ENCODE peak calls at places on chromosome 3, in four cellular contexts. X is cardiac muscle cell, O is fibroblast of mammary gland, S is tibial artery. Q is an unnamed sample.

GRCh38 chr3:151282921-151283320 is 4.6 kb upstream of the P2RY14 start:
- DNase-seq in X (peak; percentile 53), S (no peak), O (peak; percentile 74), Q (no peak)

GRCh38 chr3:195040094-195040493 is 230.9 kb downstream of the XXYLT1 start:
- DNase-seq in X (no peak), S (peak; percentile 39), O (no peak), Q (no peak)

GRCh38 chr3:194397757-194398312 is 1.2 kb downstream of the GP5 start:
- DNase-seq in X (peak; percentile 14), O (no peak), S (peak; percentile 61), Q (no peak)

GRCh38 chr3:66398228-66399025 is 102.4 kb downstream of the LRIG1 start:
- DNase-seq in X (no peak), S (no peak), O (peak; percentile 33), Q (no peak)

GRCh38 chr3:105328338-105328730 is 38.4 kb upstream of the ALCAM start:
- DNase-seq in S (no peak), O (peak; percentile 34), X (no peak), Q (no peak)

GRCh38 chr3:33047842-33048834 is 48.8 kb downstream of the GLB1 start:
- DNase-seq in X (no peak), S (no peak), O (no peak), Q (no peak)

GRCh38 chr3:30286811-30287210 is 319.6 kb upstream of the TGFBR2 start:
- DNase-seq in S (no peak), O (peak; percentile 58), X (no peak), Q (no peak)

GRCh38 chr3:167675835-167676234 is 22.1 kb upstream of the WDR49 start:
- DNase-seq in O (no peak), S (no peak), X (no peak), Q (no peak)

GRCh38 chr3:155807823-155808222 is 1.7 kb upstream of the C3orf33 start:
- DNase-seq in S (no peak), O (peak; percentile 14), X (no peak), Q (no peak)

GRCh38 chr3:31240013-31240412 is 292.7 kb upstream of the STT3B start:
- DNase-seq in O (no peak), X (no peak), S (no peak), Q (no peak)

GRCh38 chr3:153397806-153398205 is 235.8 kb downstream of the RAP2B start:
- DNase-seq in O (no peak), X (no peak), S (no peak), Q (no peak)

GRCh38 chr3:55162031-55162784 is 234.3 kb upstream of the LRTM1 start:
- DNase-seq in X (no peak), S (no peak), O (peak; percentile 95), Q (peak; percentile 51)

GRCh38 chr3:178967184-178967532 is 104.5 kb downstream of the ZMAT3 start:
- DNase-seq in X (no peak), O (no peak), S (no peak), Q (no peak)

GRCh38 chr3:44712455-44713075 is at the start of gene ZNF502:
- DNase-seq in O (peak; percentile 89), X (peak; percentile 78), S (peak; percentile 89), Q (peak; percentile 33)

GRCh38 chr3:82082796-82083195 is 321.4 kb upstream of the GBE1 start:
- DNase-seq in X (no peak), S (no peak), O (no peak), Q (no peak)

GRCh38 chr3:156762631-156763185 is 63.4 kb upstream of the LEKR1 start:
- DNase-seq in O (peak; percentile 99), S (no peak), X (no peak), Q (peak; percentile 51)

GRCh38 chr3:38985581-38985980 is 66.2 kb downstream of the SCN11A start:
- DNase-seq in X (no peak), O (peak; percentile 68), S (no peak), Q (peak; percentile 35)

DNA sequence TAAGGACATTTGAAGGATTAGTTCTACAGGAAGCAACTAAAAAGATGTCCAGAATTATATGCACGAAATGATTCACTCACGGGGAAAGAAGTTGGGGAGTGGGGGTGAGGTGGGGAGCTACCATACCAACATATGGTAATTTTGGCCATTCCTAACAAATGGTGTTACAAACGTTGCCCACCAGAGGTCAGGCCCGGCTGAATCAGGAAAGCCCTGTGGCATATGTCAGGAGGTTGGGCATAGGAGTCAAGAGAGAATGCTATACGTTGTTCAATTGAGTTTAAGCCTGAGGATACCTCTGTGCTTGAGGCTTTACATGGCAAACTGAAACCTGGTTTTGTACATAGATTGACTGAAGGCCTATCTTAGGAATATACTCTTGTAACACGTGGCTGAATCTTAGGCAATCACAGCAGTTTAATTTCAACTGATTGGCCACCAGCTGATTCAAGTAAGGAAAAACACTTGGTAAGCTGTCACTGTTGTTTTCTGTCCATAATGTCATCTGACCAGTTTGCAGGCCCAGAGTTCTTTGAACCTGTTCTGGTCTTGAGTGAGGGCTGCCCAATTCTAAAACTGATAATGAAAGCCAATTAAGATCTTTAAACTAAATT is 23.4 kb upstream of the SLC2A2 start:
- DNase-seq in X (peak; percentile 82), S (no peak), O (peak; percentile 66), Q (no peak)
- TF ChIP-seq CTCF in X (peak; percentile 71), S (peak; percentile 49), O (peak; percentile 76), Q (peak; percentile 74)

GRCh38 chr3:126082334-126083137 is 1.4 kb downstream of the SLC41A3 start:
- DNase-seq in X (no peak), O (no peak), S (no peak), Q (no peak)
- H3K4me3 ChIP-seq in X (peak overlapping the region; percentile 79), O (no peak overlapping the region), S (peak overlapping the region; percentile 79), Q (no peak overlapping the region)

GRCh38 chr3:74067296-74067695 is 442.6 kb upstream of the PDZRN3 start:
- DNase-seq in X (no peak), O (peak; percentile 20), S (no peak), Q (no peak)
- TF ChIP-seq CTCF in X (no peak), O (peak; percentile 29), S (no peak), Q (peak; percentile 37)

GRCh38 chr3:112333002-112333385 is at the start of gene CD200:
- DNase-seq in S (peak; percentile 84), X (peak; percentile 73), O (peak; percentile 16), Q (no peak)
- H3K4me3 ChIP-seq in S (peak within 1 kb of the TSS; percentile 66), X (peak within 1 kb of the TSS; percentile 66), O (peak within 1 kb of the TSS; percentile 37), Q (peak within 1 kb of the TSS; percentile 25)

GRCh38 chr3:132803889-132804288 is 81.7 kb upstream of the NPHP3 start:
- DNase-seq in O (no peak), X (no peak), S (no peak), Q (no peak)
- TF ChIP-seq CTCF in O (no peak), X (peak; percentile 22), S (no peak), Q (peak; percentile 23)

GRCh38 chr3:69746119-69746518 is 6.9 kb downstream of the MITF start:
- DNase-seq in S (no peak), X (no peak), O (peak; percentile 56), Q (no peak)
- H3K4me3 ChIP-seq in S (no peak overlapping the region), X (no peak overlapping the region), O (no peak overlapping the region), Q (no peak overlapping the region)